ENCODE peak calls at places on chromosomes 11 and 22, in four cellular contexts. One of them, this sample, is unnamed.

GRCh38 chr11:72439455-72439854 is 5.1 kb upstream of the CLPB start:
- DNase-seq in H1: no peak
- DNase-seq in neuronal stem cell: no peak
- DNase-seq in trophoblast cell: no peak
- DNase-seq in this sample: peak

GRCh38 chr11:351411-351810 is 17.9 kb upstream of the B4GALNT4 start:
- DNase-seq in H1: no peak
- DNase-seq in neuronal stem cell: no peak
- DNase-seq in trophoblast cell: no peak
- DNase-seq in this sample: no peak

GRCh38 chr11:78586452-78587046 is 11.9 kb upstream of the NARS2 start:
- DNase-seq in H1: no peak
- DNase-seq in neuronal stem cell: no peak
- DNase-seq in trophoblast cell: peak
- DNase-seq in this sample: no peak

GRCh38 chr11:114317738-114318137 is 21.5 kb downstream of the NNMT start:
- DNase-seq in H1: peak
- DNase-seq in neuronal stem cell: peak
- DNase-seq in trophoblast cell: no peak
- DNase-seq in this sample: peak

GRCh38 chr11:109770323-109770722 is 322.9 kb upstream of the ZC3H12C start:
- DNase-seq in H1: no peak
- DNase-seq in neuronal stem cell: no peak
- DNase-seq in trophoblast cell: no peak
- DNase-seq in this sample: no peak

GRCh38 chr11:60251485-60252207 is 8.7 kb upstream of the MS4A4E start:
- DNase-seq in H1: no peak
- DNase-seq in neuronal stem cell: peak
- DNase-seq in trophoblast cell: no peak
- DNase-seq in this sample: peak

GRCh38 chr11:125600663-125601062 is 8.0 kb downstream of the STT3A start:
- DNase-seq in H1: no peak
- DNase-seq in neuronal stem cell: no peak
- DNase-seq in trophoblast cell: no peak
- DNase-seq in this sample: no peak

GRCh38 chr11:112017538-112017937 is 7.7 kb upstream of the DLAT start:
- DNase-seq in H1: no peak
- DNase-seq in neuronal stem cell: no peak
- DNase-seq in trophoblast cell: no peak
- DNase-seq in this sample: no peak

GRCh38 chr11:19890308-19890707 is 177.7 kb downstream of the NAV2 start:
- DNase-seq in H1: no peak
- DNase-seq in neuronal stem cell: no peak
- DNase-seq in trophoblast cell: no peak
- DNase-seq in this sample: peak

GRCh38 chr11:105673089-105673488 is 63.2 kb downstream of the GRIA4 start:
- DNase-seq in H1: peak
- DNase-seq in neuronal stem cell: peak
- DNase-seq in trophoblast cell: peak
- DNase-seq in this sample: peak

GRCh38 chr22:20636075-20636812 is 128.8 kb downstream of the MED15 start:
- DNase-seq in H1: no peak
- DNase-seq in neuronal stem cell: no peak
- DNase-seq in trophoblast cell: no peak
- DNase-seq in this sample: no peak

GRCh38 chr22:18954941-18955571 is 19.0 kb upstream of the PRODH start:
- DNase-seq in H1: no peak
- DNase-seq in neuronal stem cell: no peak
- DNase-seq in trophoblast cell: no peak
- DNase-seq in this sample: no peak

GRCh38 chr11:57668467-57668890 is 565 bp downstream of the ZDHHC5 start:
- DNase-seq in H1: no peak
- DNase-seq in neuronal stem cell: no peak
- DNase-seq in trophoblast cell: no peak
- DNase-seq in this sample: no peak

GRCh38 chr11:35404397-35404775 is 15.0 kb downstream of the SLC1A2 start:
- DNase-seq in H1: peak
- DNase-seq in neuronal stem cell: no peak
- DNase-seq in trophoblast cell: peak
- DNase-seq in this sample: peak

GRCh38 chr22:48436201-48436931 is 1391.3 kb downstream of the BRD1 start:
- DNase-seq in H1: no peak
- DNase-seq in neuronal stem cell: no peak
- DNase-seq in trophoblast cell: no peak
- DNase-seq in this sample: no peak

GRCh38 chr11:17985517-17985916 is 27.3 kb downstream of the SERGEF start:
- DNase-seq in H1: no peak
- DNase-seq in neuronal stem cell: no peak
- DNase-seq in trophoblast cell: no peak
- DNase-seq in this sample: no peak

GRCh38 chr11:46719048-46719542 is at the start of gene F2:
- DNase-seq in H1: no peak
- DNase-seq in neuronal stem cell: no peak
- DNase-seq in trophoblast cell: no peak
- DNase-seq in this sample: no peak

DNA sequence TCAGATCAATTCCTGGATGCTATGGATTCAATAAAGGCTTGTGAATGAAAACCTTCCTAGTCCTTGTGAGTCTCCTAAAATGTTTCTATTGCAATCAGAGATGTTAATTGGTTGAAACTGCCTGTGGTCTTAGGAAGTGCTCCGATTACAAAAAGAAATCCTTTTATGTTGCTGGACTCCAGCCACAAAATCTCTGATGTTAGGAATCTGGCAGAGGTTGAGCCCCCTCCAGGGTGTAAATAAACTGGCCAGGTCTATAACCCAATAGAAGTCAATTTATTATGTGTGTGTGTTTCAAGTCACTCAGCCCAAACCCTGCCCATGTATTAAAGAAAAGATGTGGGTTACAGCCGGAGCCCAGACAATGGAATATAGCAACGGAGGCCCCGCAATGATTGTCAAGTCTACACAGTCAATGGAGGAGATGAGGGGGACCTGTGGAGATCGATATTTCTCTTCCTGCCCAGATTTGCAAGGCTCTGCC is 218.1 kb upstream of the SORL1-AS1 start:
- DNase-seq in H1: no peak
- DNase-seq in neuronal stem cell: no peak
- DNase-seq in trophoblast cell: no peak
- DNase-seq in this sample: no peak
- H3K4me3 ChIP-seq in H1: no peak
- H3K4me3 ChIP-seq in neuronal stem cell: no peak
- H3K4me3 ChIP-seq in trophoblast cell: no peak
- H3K4me3 ChIP-seq in this sample: no peak

DNA sequence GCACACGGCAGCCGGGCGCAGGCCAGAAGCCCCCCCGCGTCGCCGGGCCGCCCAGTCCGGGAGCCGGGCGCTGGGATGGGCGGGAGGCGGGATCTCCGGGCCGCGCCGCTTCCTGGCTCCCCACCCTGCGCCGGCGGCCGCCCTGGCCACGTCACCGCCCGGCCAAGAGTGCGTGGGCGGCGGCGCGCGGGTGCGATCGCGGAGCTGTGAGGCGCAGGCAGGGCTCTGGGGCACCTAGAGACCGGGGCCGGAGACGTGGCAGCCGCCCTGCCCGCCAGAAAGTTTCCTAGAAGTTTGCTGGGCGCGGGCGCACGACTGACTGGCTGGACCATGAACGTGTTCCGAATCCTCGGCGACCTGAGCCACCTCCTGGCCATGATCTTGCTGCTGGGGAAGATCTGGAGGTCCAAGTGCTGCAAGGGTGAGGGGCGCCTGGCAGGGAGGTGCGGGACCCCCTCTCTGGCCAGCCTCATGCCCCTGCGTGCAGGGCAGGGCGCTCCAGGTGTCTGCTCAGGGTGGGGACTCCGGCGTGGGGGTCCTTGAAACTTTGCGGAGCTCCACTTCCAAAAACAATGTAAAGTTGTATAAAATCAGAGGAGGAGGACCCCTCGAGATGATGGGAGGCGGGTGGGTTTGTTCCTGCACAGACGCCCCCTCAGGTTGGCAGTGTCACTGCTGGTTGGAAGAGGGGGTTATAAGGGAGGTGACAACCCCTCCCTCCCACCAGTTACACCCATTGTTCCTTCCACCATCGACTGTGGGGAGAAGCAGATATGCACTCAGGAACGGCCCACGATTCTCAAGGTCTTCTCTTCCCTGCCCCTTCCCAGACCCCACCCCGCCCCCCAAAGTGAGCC is at the start of gene KDELR3:
- DNase-seq in H1: no peak
- DNase-seq in neuronal stem cell: no peak
- DNase-seq in trophoblast cell: peak
- DNase-seq in this sample: peak
- H2AFZ ChIP-seq in H1: peak
- H2AFZ ChIP-seq in neuronal stem cell: peak
- H2AFZ ChIP-seq in trophoblast cell: peak
- H2AFZ ChIP-seq in this sample: peak

GRCh38 chr22:25929479-25929878 is 187.5 kb downstream of the MYO18B start:
- DNase-seq in H1: no peak
- DNase-seq in neuronal stem cell: no peak
- DNase-seq in trophoblast cell: no peak
- DNase-seq in this sample: no peak

GRCh38 chr22:25930710-25931353 is 188.8 kb downstream of the MYO18B start:
- DNase-seq in H1: no peak
- DNase-seq in neuronal stem cell: no peak
- DNase-seq in trophoblast cell: no peak
- DNase-seq in this sample: no peak

GRCh38 chr22:25930083-25930482 is 188.1 kb downstream of the MYO18B start:
- DNase-seq in H1: no peak
- DNase-seq in neuronal stem cell: no peak
- DNase-seq in trophoblast cell: no peak
- DNase-seq in this sample: no peak

GRCh38 chr22:25923952-25924351 is 182.0 kb downstream of the MYO18B start:
- DNase-seq in H1: no peak
- DNase-seq in neuronal stem cell: no peak
- DNase-seq in trophoblast cell: no peak
- DNase-seq in this sample: no peak

DNA sequence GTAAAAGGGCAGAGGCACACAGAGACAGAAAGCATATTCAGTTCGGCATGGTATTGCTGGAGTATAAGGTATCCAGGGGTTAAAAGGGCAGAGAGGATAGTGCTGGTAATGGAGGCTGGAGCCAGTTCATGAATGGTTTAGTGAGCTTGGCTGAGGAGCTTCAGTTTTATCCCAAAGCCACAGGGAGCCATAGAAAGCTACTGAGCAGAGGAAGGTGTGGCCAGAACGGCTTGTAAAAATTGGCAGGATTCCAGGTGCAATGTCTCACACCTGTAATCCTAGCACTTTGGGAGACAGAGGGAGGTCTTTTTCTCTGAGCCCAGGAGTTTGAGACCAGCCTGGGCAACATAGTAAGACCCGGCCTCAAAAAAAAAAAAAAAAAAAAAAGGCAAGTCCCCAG is 186.1 kb downstream of the MYO18B start:
- DNase-seq in H1: no peak
- DNase-seq in neuronal stem cell: no peak
- DNase-seq in trophoblast cell: no peak
- DNase-seq in this sample: no peak
- H2BK12ac ChIP-seq in H1: peak
- H2BK12ac ChIP-seq in neuronal stem cell: no peak
- H2BK12ac ChIP-seq in trophoblast cell: no peak
- H2BK12ac ChIP-seq in this sample: no peak

GRCh38 chr11:83684071-83684470 is 397.9 kb upstream of the CCDC90B start:
- DNase-seq in H1: no peak
- DNase-seq in neuronal stem cell: no peak
- DNase-seq in trophoblast cell: no peak
- DNase-seq in this sample: no peak

GRCh38 chr11:83680351-83680750 is 394.2 kb upstream of the CCDC90B start:
- DNase-seq in H1: no peak
- DNase-seq in neuronal stem cell: no peak
- DNase-seq in trophoblast cell: no peak
- DNase-seq in this sample: no peak

GRCh38 chr11:83681045-83681781 is 395.0 kb upstream of the CCDC90B start:
- DNase-seq in H1: no peak
- DNase-seq in neuronal stem cell: peak
- DNase-seq in trophoblast cell: peak
- DNase-seq in this sample: no peak

GRCh38 chr11:83682645-83682973 is 396.4 kb upstream of the CCDC90B start:
- DNase-seq in H1: no peak
- DNase-seq in neuronal stem cell: no peak
- DNase-seq in trophoblast cell: no peak
- DNase-seq in this sample: no peak

DNA sequence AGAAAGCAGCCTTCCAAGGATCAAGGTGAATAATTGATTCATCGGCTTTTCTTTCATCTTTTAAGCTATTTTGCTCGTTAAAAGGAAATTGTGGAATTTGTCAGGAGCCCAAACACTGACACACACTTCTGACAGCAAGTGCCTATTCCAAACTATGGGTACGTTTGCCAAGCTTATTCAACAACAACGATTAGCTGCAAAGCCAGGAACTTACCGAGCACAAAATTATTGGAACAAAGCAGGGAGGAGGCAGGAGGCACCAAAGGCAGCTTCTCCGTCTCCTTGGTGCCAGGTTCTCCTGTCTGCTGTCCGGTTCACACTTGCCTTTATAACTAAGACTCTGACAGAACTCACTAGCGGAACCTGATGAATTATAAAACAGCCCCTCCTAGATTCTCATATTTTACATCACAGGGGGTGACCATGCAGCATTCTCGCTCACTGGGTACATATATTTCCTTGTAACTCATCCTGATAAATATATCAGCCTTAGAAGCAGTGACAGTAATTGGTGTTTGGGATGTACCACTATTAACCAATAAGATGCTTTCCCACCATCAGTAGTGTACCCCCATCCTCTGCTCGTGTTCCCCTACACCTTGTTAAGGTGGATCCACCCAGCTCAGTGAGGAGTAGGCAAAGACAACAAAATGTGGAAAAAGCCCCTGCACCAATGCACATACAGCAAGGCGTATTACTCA is 395.9 kb upstream of the CCDC90B start:
- DNase-seq in H1: no peak
- DNase-seq in neuronal stem cell: no peak
- DNase-seq in trophoblast cell: no peak
- DNase-seq in this sample: no peak
- H3K4me3 ChIP-seq in H1: no peak
- H3K4me3 ChIP-seq in neuronal stem cell: no peak
- H3K4me3 ChIP-seq in trophoblast cell: no peak
- H3K4me3 ChIP-seq in this sample: no peak

DNA sequence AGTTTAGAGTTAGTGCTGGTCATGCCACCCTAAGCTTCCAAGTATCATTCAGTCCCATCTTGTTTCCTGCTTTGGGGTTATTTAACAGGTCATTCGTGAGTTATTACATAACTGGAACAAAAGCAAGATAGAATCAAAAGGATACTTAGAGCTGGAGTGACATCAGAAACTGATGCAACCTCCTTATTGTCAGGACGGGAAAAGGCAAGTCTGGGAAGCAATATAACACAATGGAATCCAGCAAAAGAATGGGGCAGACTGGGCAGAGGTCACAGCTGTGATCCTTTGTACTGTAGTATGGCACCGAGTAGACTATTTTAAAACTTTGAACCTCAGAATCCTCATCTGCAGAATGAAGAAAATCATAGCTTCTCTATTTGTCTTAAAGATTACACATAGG is 4.4 kb upstream of the PRSS23 start:
- DNase-seq in H1: no peak
- DNase-seq in neuronal stem cell: no peak
- DNase-seq in trophoblast cell: no peak
- DNase-seq in this sample: no peak
- H2AFZ ChIP-seq in H1: no peak
- H2AFZ ChIP-seq in neuronal stem cell: no peak
- H2AFZ ChIP-seq in trophoblast cell: no peak
- H2AFZ ChIP-seq in this sample: no peak

GRCh38 chr11:74592441-74593362 is at the start of gene POLD3:
- DNase-seq in H1: peak
- DNase-seq in neuronal stem cell: peak
- DNase-seq in trophoblast cell: peak
- DNase-seq in this sample: peak
- H2BK12ac ChIP-seq in H1: no peak
- H2BK12ac ChIP-seq in neuronal stem cell: no peak
- H2BK12ac ChIP-seq in trophoblast cell: no peak
- H2BK12ac ChIP-seq in this sample: no peak

GRCh38 chr11:116192509-116193206 is 580.1 kb downstream of the BUD13 start:
- DNase-seq in H1: no peak
- DNase-seq in neuronal stem cell: no peak
- DNase-seq in trophoblast cell: no peak
- DNase-seq in this sample: no peak
- H3K4me3 ChIP-seq in H1: peak
- H3K4me3 ChIP-seq in neuronal stem cell: peak
- H3K4me3 ChIP-seq in trophoblast cell: peak
- H3K4me3 ChIP-seq in this sample: no peak

This sample was measured in mesenchymal stem cell.